ENCODE peak calls at places on chromosomes 12 and 14, in five cellular contexts. Q is mucosa of descending colon, C is ascending aorta, E is heart right ventricle, M is dorsolateral prefrontal cortex. G is an unnamed sample.

GRCh38 chr14:69990319-69990718 is 111.1 kb downstream of the SMOC1 start:
- DNase-seq in M (no peak), Q (no peak), C (no peak), E (no peak), G (no peak)

GRCh38 chr14:67733609-67734008 is 31.9 kb downstream of the RDH12 start:
- DNase-seq in E (no peak), C (no peak), Q (no peak), M (no peak), G (no peak)

GRCh38 chr12:58310368-58310767 is 369.0 kb downstream of the ATP23 start:
- DNase-seq in C (no peak), E (no peak), M (no peak), Q (no peak), G (no peak)

GRCh38 chr12:123232807-123233504 is at the start of the genes MPHOSPH9 and MTRFR:
- DNase-seq in E (peak), C (peak), Q (peak), M (peak), G (peak)

GRCh38 chr12:10750385-10750727 is 27.2 kb upstream of the YBX3 start:
- DNase-seq in M (no peak), Q (no peak), C (no peak), E (no peak), G (no peak)

GRCh38 chr14:59869381-59870255 is 958 bp downstream of the RTN1 start:
- DNase-seq in C (no peak), M (peak), Q (no peak), E (no peak), G (peak)

GRCh38 chr12:50597200-50598195 is 92.7 kb downstream of the DIP2B start:
- DNase-seq in M (peak), C (no peak), E (no peak), Q (no peak), G (no peak)

GRCh38 chr12:77723308-77723707 is 107.4 kb upstream of the NAV3 start:
- DNase-seq in C (no peak), M (no peak), Q (no peak), E (no peak), G (no peak)

GRCh38 chr12:58008658-58009057 is 67.3 kb downstream of the ATP23 start:
- DNase-seq in M (no peak), C (no peak), E (no peak), Q (no peak), G (no peak)

GRCh38 chr12:31590730-31591307 is at the start of gene DENND5B:
- DNase-seq in C (no peak), E (peak), M (peak), Q (peak), G (peak)

GRCh38 chr12:43882578-43883178 is 46.8 kb downstream of the TMEM117 start:
- DNase-seq in E (no peak), Q (peak), C (no peak), M (no peak), G (peak)

GRCh38 chr12:70267550-70267949 is 24.3 kb downstream of the CNOT2 start:
- DNase-seq in M (no peak), C (no peak), Q (peak), E (no peak), G (peak)

GRCh38 chr12:103647267-103647666 is 60.2 kb downstream of the STAB2 start:
- DNase-seq in E (no peak), Q (no peak), C (no peak), M (no peak), G (peak)

GRCh38 chr12:17992002-17992656 is 97.9 kb downstream of the RERGL start:
- DNase-seq in Q (peak), C (no peak), E (no peak), M (no peak), G (peak)

GRCh38 chr12:106022568-106023012 is 116.2 kb downstream of the NUAK1 start:
- DNase-seq in E (no peak), C (no peak), M (no peak), Q (no peak), G (no peak)

GRCh38 chr14:55450124-55450523 is 9.7 kb upstream of the TBPL2 start:
- DNase-seq in Q (no peak), M (no peak), C (no peak), E (no peak), G (no peak)

GRCh38 chr12:56590237-56590830 is 39.8 kb downstream of the BAZ2A start:
- DNase-seq in E (no peak), C (no peak), Q (no peak), M (no peak), G (peak)

GRCh38 chr12:62308201-62308600 is 48.0 kb downstream of the USP15 start:
- DNase-seq in E (no peak), C (no peak), Q (no peak), M (no peak), G (no peak)

GRCh38 chr12:104632724-104633181 is 176.0 kb downstream of the CHST11 start:
- DNase-seq in C (no peak), Q (no peak), M (no peak), E (no peak), G (peak)

GRCh38 chr14:54609576-54609975 is 42.6 kb downstream of the SAMD4A start:
- DNase-seq in E (no peak), C (no peak), M (no peak), Q (no peak), G (no peak)

GRCh38 chr14:61756135-61756534 is 6.1 kb upstream of the SNAPC1 start:
- DNase-seq in C (no peak), Q (no peak), E (no peak), M (no peak), G (no peak)

GRCh38 chr14:78029471-78030372 is 140.5 kb upstream of the NRXN3 start:
- DNase-seq in M (no peak), Q (no peak), C (no peak), E (no peak), G (peak)

GRCh38 chr14:58824796-58825195 is 187.0 kb downstream of the DACT1 start:
- DNase-seq in M (no peak), E (no peak), Q (no peak), C (no peak), G (no peak)

GRCh38 chr14:58828298-58828697 is 190.5 kb downstream of the DACT1 start:
- DNase-seq in M (no peak), Q (no peak), E (no peak), C (no peak), G (no peak)

GRCh38 chr14:58824106-58824505 is 186.3 kb downstream of the DACT1 start:
- DNase-seq in Q (no peak), E (no peak), M (no peak), C (no peak), G (no peak)

GRCh38 chr14:58829594-58829993 is 191.8 kb downstream of the DACT1 start:
- DNase-seq in E (no peak), Q (peak), M (no peak), C (no peak), G (no peak)

GRCh38 chr14:58826845-58827686 is 189.3 kb downstream of the DACT1 start:
- DNase-seq in Q (no peak), E (no peak), M (no peak), C (no peak), G (no peak)
- TF ChIP-seq CTCF in Q (no peak), E (no peak), M (no peak), C (no peak), G (peak)

GRCh38 chr14:91164676-91165075 is 50.8 kb downstream of the DGLUCY start:
- DNase-seq in E (peak), Q (peak), M (no peak), C (no peak), G (no peak)
- TF ChIP-seq CTCF in E (no peak), Q (no peak), M (no peak), C (no peak), G (no peak)

GRCh38 chr12:65882504-65882903 is 58.2 kb downstream of the HMGA2 start:
- DNase-seq in M (no peak), E (no peak), Q (no peak), C (no peak), G (no peak)

GRCh38 chr12:65885312-65885711 is 61.0 kb downstream of the HMGA2 start:
- DNase-seq in E (no peak), C (no peak), Q (no peak), M (no peak), G (peak)

GRCh38 chr12:65879878-65880277 is 55.6 kb downstream of the HMGA2 start:
- DNase-seq in Q (no peak), E (no peak), M (no peak), C (no peak), G (peak)

GRCh38 chr12:65881348-65881961 is 57.2 kb downstream of the HMGA2 start:
- DNase-seq in C (no peak), M (no peak), E (peak), Q (no peak), G (peak)

DNA sequence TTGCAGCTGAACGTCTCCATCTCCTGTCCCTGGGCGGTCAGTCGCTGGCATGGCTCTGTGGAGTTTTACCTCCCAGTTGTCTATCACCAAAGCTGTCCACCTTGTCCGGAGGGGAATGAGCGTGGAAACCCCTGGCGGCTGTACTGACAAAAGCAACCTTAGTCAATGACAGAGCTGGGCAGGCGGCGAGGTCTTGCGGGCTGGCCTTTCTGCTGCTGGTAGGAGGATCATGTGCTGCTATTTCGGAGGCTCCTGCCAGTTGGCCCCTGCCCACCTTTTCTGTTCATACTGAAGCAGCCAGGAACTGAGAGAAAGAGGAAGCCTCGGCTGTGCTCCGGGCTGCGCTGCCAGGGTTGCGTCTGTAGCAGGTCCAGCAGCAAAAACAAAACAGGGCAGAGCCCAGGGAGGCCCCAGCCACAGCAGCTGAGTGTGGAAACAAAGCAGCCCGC is 57.7 kb downstream of the HMGA2 start:
- DNase-seq in Q (no peak), E (peak), C (peak), M (peak), G (peak)
- TF ChIP-seq CTCF in Q (no peak), E (peak), C (peak), M (no peak), G (peak)

DNA sequence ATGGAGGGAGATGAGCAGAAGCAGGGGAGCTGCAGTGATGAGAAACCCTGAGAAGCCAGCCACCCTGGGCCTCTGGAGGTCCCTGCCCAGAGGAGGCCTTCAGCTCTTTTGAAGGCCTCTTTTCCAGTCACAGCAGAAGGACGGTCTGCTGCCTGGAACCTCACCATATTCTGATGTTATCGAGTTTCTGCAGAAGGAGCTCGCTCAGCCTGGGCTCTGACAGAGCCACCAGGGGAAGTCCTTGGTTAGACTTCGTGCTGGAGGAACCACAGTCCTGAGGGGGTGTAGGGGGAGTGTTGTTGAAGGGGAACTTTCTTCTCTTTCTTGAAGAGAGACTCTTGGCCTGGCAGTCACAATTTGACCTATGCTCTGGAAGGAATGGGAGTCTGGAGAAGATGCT is 25.1 kb upstream of the BATF start:
- DNase-seq in E (no peak), Q (no peak), M (no peak), C (no peak), G (no peak)
- TF ChIP-seq CTCF in E (no peak), Q (no peak), M (no peak), C (no peak), G (no peak)

DNA sequence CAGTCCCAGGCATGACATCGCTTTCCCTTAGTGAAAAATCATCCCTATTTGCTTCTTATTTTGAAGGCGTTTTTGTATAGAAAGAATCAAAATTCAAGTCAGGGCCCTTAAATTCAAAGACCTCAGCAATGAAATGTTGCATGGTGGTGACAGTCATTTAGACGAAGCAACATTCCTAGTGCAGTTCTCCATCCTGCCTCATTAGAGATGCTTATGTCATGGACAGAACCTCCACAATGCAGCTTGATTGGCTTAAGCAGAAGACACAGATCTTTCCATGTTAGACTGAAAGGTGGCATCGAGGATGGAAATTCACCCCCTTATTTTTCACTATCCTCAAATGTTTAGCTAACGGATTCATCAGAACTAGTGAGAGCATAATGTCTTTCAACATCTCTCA is 12.5 kb upstream of the NRDE2 start:
- DNase-seq in E (no peak), C (no peak), M (no peak), Q (no peak), G (no peak)
- TF ChIP-seq CTCF in E (no peak), C (no peak), M (no peak), Q (no peak), G (no peak)